ENCODE peak calls at places on chromosomes 3 and 15, in five cellular contexts. H is anterior cingulate cortex; B is stimulated activated CD8-positive, alpha-beta memory T cell treated with anti-CD3 and anti-CD28 coated beads, Interleukin-4, amount 100 ng/mL, for 1 hour; F is GOT3; V is foreskin fibroblast. S is an unnamed sample.

GRCh38 chr3:13419356-13420050 is 619 bp downstream of the NUP210 start:
- DNase-seq in V (peak), B (no peak), H (peak), F (no peak), S (no peak)

GRCh38 chr3:24100694-24101402 is 155.8 kb downstream of the NR1D2 start:
- DNase-seq in B (no peak), V (peak), H (no peak), F (no peak), S (no peak)

GRCh38 chr15:75389791-75390382 is 21.5 kb upstream of the MAN2C1 start:
- DNase-seq in V (no peak), F (no peak), H (no peak), B (no peak), S (no peak)

GRCh38 chr3:10495003-10495402 is 10.4 kb downstream of the ATP2B2 start:
- DNase-seq in F (peak), H (no peak), V (peak), B (no peak), S (no peak)

GRCh38 chr15:77525411-77525811 is 104.7 kb downstream of the HMG20A start:
- DNase-seq in H (no peak), F (no peak), B (no peak), V (no peak), S (no peak)

GRCh38 chr15:50227076-50227475 is 38.5 kb downstream of the HDC start:
- DNase-seq in V (peak), F (no peak), B (no peak), H (no peak), S (peak)

GRCh38 chr3:52281980-52282801 is 3.7 kb upstream of the WDR82 start:
- DNase-seq in H (no peak), B (no peak), V (peak), F (no peak), S (no peak)

GRCh38 chr3:184562146-184562861 is 719 bp downstream of the EPHB3 start:
- DNase-seq in F (no peak), H (no peak), B (no peak), V (peak), S (no peak)

GRCh38 chr3:190108789-190109188 is 11.9 kb downstream of the P3H2 start:
- DNase-seq in B (no peak), V (peak), H (no peak), F (no peak), S (no peak)

GRCh38 chr15:42876224-42876623 is 44.4 kb downstream of the TTBK2 start:
- DNase-seq in B (no peak), H (no peak), V (no peak), F (no peak), S (no peak)

GRCh38 chr15:91948001-91948608 is 94.6 kb downstream of the SLCO3A1 start:
- DNase-seq in F (no peak), H (no peak), B (no peak), V (no peak), S (no peak)

GRCh38 chr3:10532939-10533730 is 27.7 kb upstream of the ATP2B2 start:
- DNase-seq in B (no peak), H (no peak), F (no peak), V (no peak), S (no peak)

GRCh38 chr3:26964313-26964712 is 341.7 kb downstream of the LRRC3B start:
- DNase-seq in V (no peak), H (no peak), B (no peak), F (no peak), S (no peak)

GRCh38 chr3:65787340-65787739 is 251.4 kb downstream of the MAGI1 start:
- DNase-seq in V (peak), B (no peak), F (no peak), H (no peak), S (no peak)

GRCh38 chr3:135966875-135967274 is 1.3 kb downstream of the PPP2R3A start:
- DNase-seq in H (no peak), F (no peak), B (no peak), V (no peak), S (no peak)

GRCh38 chr15:35455201-35455600 is 90.8 kb downstream of the DPH6 start:
- DNase-seq in H (no peak), V (no peak), F (no peak), B (no peak), S (no peak)

GRCh38 chr3:100978036-100978659 is 15.1 kb downstream of the ABI3BP start:
- DNase-seq in V (peak), H (no peak), F (no peak), B (no peak), S (no peak)

GRCh38 chr3:99920530-99921376 is 103.1 kb downstream of the CMSS1 start:
- DNase-seq in F (no peak), H (no peak), V (peak), B (no peak), S (peak)

GRCh38 chr15:38054488-38054887 is 120.0 kb downstream of the TMCO5A start:
- DNase-seq in B (no peak), V (peak), H (no peak), F (no peak), S (no peak)

GRCh38 chr3:69828817-69829216 is 89.6 kb downstream of the MITF start:
- DNase-seq in B (no peak), V (no peak), H (no peak), F (no peak), S (no peak)

GRCh38 chr3:179046497-179047353 is 24.9 kb downstream of the ZMAT3 start:
- DNase-seq in F (no peak), H (no peak), B (no peak), V (no peak), S (no peak)

GRCh38 chr3:71101581-71101980 is 481.9 kb downstream of the FOXP1 start:
- DNase-seq in B (no peak), H (no peak), F (no peak), V (peak), S (no peak)

GRCh38 chr3:54433846-54434245 is 311.5 kb downstream of the CACNA2D3 start:
- DNase-seq in F (no peak), V (no peak), B (no peak), H (no peak), S (no peak)

GRCh38 chr15:66080791-66081475 is 172.6 kb downstream of the MEGF11 start:
- DNase-seq in H (peak), V (peak), F (peak), B (no peak), S (peak)

GRCh38 chr3:76349715-76350480 is 564.5 kb upstream of the ZNF717 start:
- DNase-seq in F (no peak), V (peak), B (no peak), H (no peak), S (no peak)

GRCh38 chr3:74353039-74353438 is 261.4 kb downstream of the CNTN3 start:
- DNase-seq in V (no peak), F (no peak), B (no peak), H (no peak), S (no peak)

GRCh38 chr3:191328963-191329653 is at the start of gene CCDC50:
- DNase-seq in V (peak), B (no peak), H (peak), F (peak), S (peak)

GRCh38 chr15:25572201-25572600 is 133.4 kb upstream of the UBE3A start:
- DNase-seq in H (no peak), B (no peak), F (no peak), V (no peak), S (no peak)

GRCh38 chr3:46405301-46406079 is 1.4 kb downstream of the CCR5AS start:
- DNase-seq in B (no peak), V (no peak), H (no peak), F (no peak), S (no peak)

GRCh38 chr3:162441716-162442115 is 945.1 kb downstream of the OTOL1 start:
- DNase-seq in F (no peak), V (peak), B (no peak), H (no peak), S (no peak)

GRCh38 chr15:51382787-51383186 is 41.3 kb downstream of the GLDN start:
- DNase-seq in F (no peak), V (peak), H (no peak), B (no peak), S (no peak)